ENCODE peak calls at places on chromosome 14, in five cellular contexts. G, R, J, B and T are unnamed samples.

GRCh38 chr14:31207746-31208545 is at the start of gene HECTD1:
- DNase-seq in G (peak), R (peak), J (peak), B (peak), T (peak)

GRCh38 chr14:48331421-48331820 is 656.0 kb upstream of the MDGA2 start:
- DNase-seq in G (no peak), R (no peak), J (no peak), B (no peak), T (peak)

GRCh38 chr14:32998433-32998832 is 59.8 kb downstream of the NPAS3 start:
- DNase-seq in G (no peak), R (no peak), J (no peak), B (peak), T (peak)

GRCh38 chr14:33475623-33476022 is 475.3 kb downstream of the EGLN3 start:
- DNase-seq in G (peak), R (peak), J (peak), B (peak), T (peak)

GRCh38 chr14:69625299-69626131 is 14.1 kb downstream of the SUSD6 start:
- DNase-seq in G (no peak), R (peak), J (peak), B (no peak), T (no peak)

GRCh38 chr14:102234331-102235264 is 70.4 kb downstream of the MOK start:
- DNase-seq in G (no peak), R (no peak), J (no peak), B (no peak), T (peak)

GRCh38 chr14:96754162-96754844 is 42.9 kb upstream of the VRK1 start:
- DNase-seq in G (no peak), R (no peak), J (no peak), B (no peak), T (no peak)

GRCh38 chr14:71113376-71113775 is 206.1 kb downstream of the PCNX1 start:
- DNase-seq in G (no peak), R (no peak), J (no peak), B (no peak), T (no peak)

GRCh38 chr14:45467023-45467422 is 214.0 kb upstream of the MIS18BP1 start:
- DNase-seq in G (no peak), R (no peak), J (no peak), B (no peak), T (no peak)

GRCh38 chr14:68894123-68894522 is 85.0 kb downstream of the ACTN1 start:
- DNase-seq in G (no peak), R (no peak), J (no peak), B (no peak), T (no peak)

GRCh38 chr14:65210827-65211192 is 108.5 kb upstream of the MAX start:
- DNase-seq in G (no peak), R (no peak), J (no peak), B (no peak), T (no peak)

GRCh38 chr14:51093371-51094281 is 1.3 kb downstream of the TRIM9 start:
- DNase-seq in G (no peak), R (peak), J (peak), B (peak), T (no peak)

GRCh38 chr14:104142136-104143041 is 4.0 kb downstream of the KIF26A start:
- DNase-seq in G (no peak), R (no peak), J (no peak), B (no peak), T (no peak)

GRCh38 chr14:91149462-91149861 is 35.6 kb downstream of the DGLUCY start:
- DNase-seq in G (peak), R (no peak), J (no peak), B (no peak), T (peak)

GRCh38 chr14:32648434-32648833 is 290.2 kb upstream of the NPAS3 start:
- DNase-seq in G (no peak), R (no peak), J (no peak), B (no peak), T (peak)

GRCh38 chr14:71933026-71933587 is 878 bp downstream of the RGS6 start:
- DNase-seq in G (no peak), R (no peak), J (no peak), B (peak), T (no peak)

GRCh38 chr14:59199205-59199604 is 10.7 kb downstream of the DAAM1 start:
- DNase-seq in G (no peak), R (no peak), J (no peak), B (no peak), T (no peak)

GRCh38 chr14:102796661-102797190 is 19.5 kb downstream of the TRAF3 start:
- DNase-seq in G (no peak), R (no peak), J (no peak), B (no peak), T (no peak)

GRCh38 chr14:103141117-103141796 is 18.0 kb downstream of the TNFAIP2 start:
- DNase-seq in G (peak), R (peak), J (no peak), B (peak), T (peak)

GRCh38 chr14:89616425-89617141 is 199.6 kb upstream of the FOXN3 start:
- DNase-seq in G (no peak), R (peak), J (peak), B (no peak), T (peak)

GRCh38 chr14:51638071-51638944 is 13.4 kb upstream of the FRMD6 start:
- DNase-seq in G (no peak), R (no peak), J (no peak), B (peak), T (peak)

GRCh38 chr14:95303552-95303951 is 16.2 kb downstream of the CLMN start:
- DNase-seq in G (no peak), R (no peak), J (no peak), B (no peak), T (no peak)

GRCh38 chr14:64500088-64500487 is 3.5 kb downstream of the ZBTB25 start:
- DNase-seq in G (no peak), R (no peak), J (no peak), B (no peak), T (no peak)

GRCh38 chr14:69852897-69853296 is 26.3 kb upstream of the SMOC1 start:
- DNase-seq in G (no peak), R (peak), J (no peak), B (no peak), T (no peak)

GRCh38 chr14:35247777-35248475 is 44.3 kb upstream of the PSMA6 start:
- DNase-seq in G (no peak), R (no peak), J (no peak), B (no peak), T (no peak)

GRCh38 chr14:69876848-69877306 is 2.3 kb upstream of the SMOC1 start:
- DNase-seq in G (no peak), R (no peak), J (no peak), B (no peak), T (no peak)

GRCh38 chr14:31395572-31396205 is 24.7 kb downstream of the HEATR5A start:
- DNase-seq in G (no peak), R (no peak), J (no peak), B (no peak), T (no peak)

GRCh38 chr14:54501423-54501822 is 8.3 kb upstream of the CGRRF1 start:
- DNase-seq in G (no peak), R (no peak), J (no peak), B (no peak), T (no peak)

GRCh38 chr14:105477659-105478623 is 3.3 kb downstream of the CRIP2 start:
- DNase-seq in G (no peak), R (no peak), J (no peak), B (peak), T (no peak)

GRCh38 chr14:91367173-91368171 is 50.1 kb downstream of the CCDC88C start:
- DNase-seq in G (no peak), R (peak), J (peak), B (no peak), T (peak)

DNA sequence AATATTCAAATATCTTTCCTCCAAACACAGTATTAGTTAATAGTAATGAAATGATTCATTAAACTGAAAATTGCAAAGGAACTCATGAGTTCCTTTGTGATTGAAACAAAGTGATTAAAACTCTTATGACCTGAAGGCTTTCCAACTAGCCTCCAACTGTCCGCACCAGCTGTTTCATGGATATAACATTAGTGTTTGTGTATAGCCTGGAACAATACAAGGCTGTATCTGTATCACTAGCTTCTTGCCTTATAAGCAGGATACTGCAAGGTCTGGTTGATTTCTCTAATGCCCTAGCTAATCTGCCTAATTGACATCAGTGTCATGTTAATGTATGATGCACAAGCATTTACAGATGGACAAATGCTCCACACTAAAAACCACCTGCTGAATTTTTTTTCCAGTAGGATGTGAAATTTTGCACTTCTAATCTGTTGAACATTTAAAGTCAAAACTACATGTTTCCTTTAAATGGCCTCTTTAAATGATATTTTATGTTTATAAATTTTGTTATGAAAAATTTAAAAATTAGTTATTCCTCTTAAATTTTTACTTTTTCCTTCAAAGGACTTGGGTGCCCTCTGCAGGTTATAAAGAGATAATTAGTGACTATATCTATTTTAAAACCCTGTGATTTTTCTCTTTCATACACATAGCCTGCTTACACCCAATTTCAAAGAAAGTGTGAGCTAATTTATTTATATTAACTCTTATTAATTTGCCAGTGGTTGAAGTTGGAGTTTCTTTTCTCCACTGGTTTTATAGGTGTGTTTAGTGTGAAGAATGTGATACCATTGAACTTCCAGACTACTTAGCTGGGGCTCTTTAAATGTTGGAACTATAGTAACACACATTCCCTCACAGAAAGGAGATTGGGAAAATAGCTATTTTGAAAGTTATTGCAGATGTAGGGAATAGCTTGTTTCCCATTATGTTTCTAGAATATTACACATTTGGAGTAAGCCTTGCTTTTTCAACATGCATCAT is 25.4 kb downstream of the AP5M1 start:
- DNase-seq in G (no peak), R (no peak), J (no peak), B (peak), T (no peak)
- TF ChIP-seq CTCF in G (peak), R (peak), J (no peak), B (peak), T (peak)

GRCh38 chr14:74511966-74512365 is 18.4 kb downstream of the ISCA2 start:
- DNase-seq in G (no peak), R (no peak), J (no peak), B (no peak), T (no peak)
- TF ChIP-seq CTCF in G (no peak), R (no peak), J (no peak), B (no peak), T (no peak)

GRCh38 chr14:39368261-39368959 is 63.8 kb downstream of the FBXO33 start:
- DNase-seq in G (no peak), R (peak), J (peak), B (peak), T (peak)
- TF ChIP-seq CTCF in G (peak), R (peak), J (peak), B (peak), T (peak)

GRCh38 chr14:99559286-99559990 is 44.6 kb downstream of the CCDC85C start:
- DNase-seq in G (no peak), R (no peak), J (no peak), B (no peak), T (no peak)
- TF ChIP-seq CTCF in G (no peak), R (no peak), J (no peak), B (no peak), T (no peak)

DNA sequence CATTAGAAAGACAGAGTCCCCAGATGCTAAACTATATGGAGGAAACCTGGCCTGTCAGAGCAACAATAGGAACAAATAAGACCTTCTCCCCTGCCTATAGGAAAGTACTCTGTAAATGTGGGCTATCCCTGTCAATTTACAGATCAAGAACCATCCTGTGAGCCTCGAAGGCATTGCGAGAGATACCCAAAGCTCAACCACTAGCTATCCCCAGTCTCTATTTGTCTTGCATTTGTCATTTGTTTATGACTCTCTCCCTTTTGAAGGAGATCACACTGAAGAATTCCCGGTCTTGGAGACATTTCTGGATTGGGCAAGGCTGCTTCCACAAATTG is 42.7 kb upstream of the DHRS4 start:
- DNase-seq in G (no peak), R (no peak), J (no peak), B (no peak), T (no peak)
- TF ChIP-seq CTCF in G (peak), R (no peak), J (no peak), B (no peak), T (no peak)

GRCh38 chr14:72970824-72971434 is 44.7 kb downstream of the DCAF4 start:
- DNase-seq in G (no peak), R (no peak), J (no peak), B (no peak), T (no peak)

GRCh38 chr14:72974661-72975060 is 48.4 kb downstream of the DCAF4 start:
- DNase-seq in G (no peak), R (no peak), J (no peak), B (no peak), T (no peak)

GRCh38 chr14:72980863-72981262 is 46.0 kb downstream of the ZFYVE1 start:
- DNase-seq in G (no peak), R (no peak), J (no peak), B (no peak), T (no peak)

GRCh38 chr14:72978856-72979255 is 48.0 kb downstream of the ZFYVE1 start:
- DNase-seq in G (no peak), R (no peak), J (no peak), B (no peak), T (no peak)

DNA sequence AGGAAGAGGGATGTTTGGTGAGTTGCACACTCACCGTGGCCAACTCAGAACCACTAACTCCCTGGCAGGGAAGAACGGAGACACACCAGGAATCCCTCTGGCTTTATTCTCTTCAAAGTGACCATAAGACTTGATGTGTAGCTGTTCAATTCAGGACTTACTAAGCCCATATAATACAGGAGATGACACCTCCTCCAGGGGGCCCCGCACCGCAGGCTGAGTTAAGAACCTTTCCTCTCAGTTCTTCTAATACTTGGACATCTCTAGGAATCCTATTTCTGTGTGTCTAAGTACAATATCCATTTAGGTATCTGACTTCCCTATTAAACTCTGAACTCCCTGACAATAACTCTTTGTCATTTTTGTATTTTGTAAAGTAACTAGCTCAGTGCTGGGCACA is 49.5 kb downstream of the DCAF4 start:
- DNase-seq in G (no peak), R (no peak), J (no peak), B (peak), T (no peak)
- TF ChIP-seq CTCF in G (no peak), R (peak), J (peak), B (peak), T (no peak)

GRCh38 chr14:92676031-92676430 is 72.4 kb downstream of the LGMN start:
- DNase-seq in G (no peak), R (no peak), J (no peak), B (no peak), T (no peak)
- TF ChIP-seq CTCF in G (no peak), R (no peak), J (no peak), B (no peak), T (no peak)

DNA sequence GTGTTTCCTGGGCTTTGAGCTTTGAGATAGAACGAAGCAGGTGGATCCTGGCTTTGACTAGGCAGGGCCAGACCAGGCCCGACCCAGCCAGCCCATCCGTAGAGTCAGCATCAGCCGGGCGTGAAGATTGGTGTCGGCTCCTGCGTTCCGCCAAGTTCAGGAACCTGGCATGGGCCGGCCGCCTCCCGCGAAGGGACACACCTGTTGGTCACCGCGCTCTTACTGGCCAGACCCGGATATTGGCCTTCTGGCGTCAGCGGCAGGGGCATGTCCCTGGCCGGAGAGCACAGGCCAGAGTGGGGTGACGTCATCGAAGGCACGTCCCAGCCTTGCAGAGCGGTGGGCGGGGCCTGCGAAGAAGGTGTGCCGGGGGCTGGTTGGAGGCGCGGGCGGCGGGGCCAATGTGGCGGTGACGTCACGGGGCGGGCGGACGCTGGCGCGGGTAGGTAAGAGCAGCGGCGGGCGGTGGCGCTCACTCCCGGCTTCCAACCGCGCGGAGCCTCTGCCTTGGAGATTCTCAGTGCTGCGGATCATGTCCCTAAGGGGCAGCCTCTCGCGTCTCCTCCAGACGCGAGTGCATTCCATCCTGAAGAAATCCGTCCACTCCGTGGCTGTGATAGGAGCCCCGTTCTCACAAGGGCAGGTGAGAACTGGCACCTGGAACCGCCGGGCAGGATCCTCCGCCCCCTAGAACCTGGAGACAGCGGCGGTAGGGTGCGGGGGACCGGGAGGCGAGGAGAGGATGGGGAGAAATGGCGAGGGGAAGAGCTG is at the start of gene ARG2:
- DNase-seq in G (no peak), R (peak), J (peak), B (peak), T (peak)
- TF ChIP-seq CTCF in G (no peak), R (peak), J (no peak), B (no peak), T (no peak)